ENCODE peak calls at places on chromosomes 6 and 20, in six cellular contexts. V, G, T, K, O and P are unnamed samples.
A peak's percentile ranks its signal among the peaks of the same experiment; 100 is the strongest.

GRCh38 chr6:26533532-26533931 is 4.6 kb upstream of the HMGN4 start:
- DNase-seq in T (no peak), G (no peak), V (no peak), O (no peak), K (no peak), P (no peak)

GRCh38 chr20:12687476-12687875 is 321.3 kb upstream of the SPTLC3 start:
- DNase-seq in O (no peak), T (no peak), K (no peak), G (no peak), V (no peak), P (no peak)

GRCh38 chr6:142152731-142153130 is 5.7 kb downstream of the VTA1 start:
- DNase-seq in G (no peak), O (no peak), K (no peak), V (no peak), T (no peak), P (no peak)

GRCh38 chr6:86916393-86916792 is 20.9 kb upstream of the HTR1E start:
- DNase-seq in T (no peak), K (no peak), V (no peak), O (no peak), G (no peak), P (no peak)

GRCh38 chr6:11324453-11325023 is 92.1 kb upstream of the NEDD9 start:
- DNase-seq in V (no peak), O (no peak), G (no peak), K (no peak), T (no peak), P (no peak)

GRCh38 chr20:15654208-15654649 is 919.0 kb downstream of the KIF16B start:
- DNase-seq in G (peak; percentile 62), V (peak; percentile 74), K (no peak), O (no peak), T (no peak), P (peak; percentile 59)

GRCh38 chr6:90611996-90612690 is 25.3 kb upstream of the MAP3K7 start:
- DNase-seq in T (no peak), K (no peak), V (peak; percentile 75), G (no peak), O (no peak), P (no peak)

GRCh38 chr6:54283877-54284860 is 24.1 kb upstream of the TINAG start:
- DNase-seq in K (no peak), O (no peak), G (no peak), T (no peak), V (no peak), P (no peak)

GRCh38 chr6:44172759-44173500 is 14.3 kb downstream of the CAPN11 start:
- DNase-seq in V (peak; percentile 88), K (peak; percentile 13), G (peak; percentile 87), O (peak; percentile 88), T (peak; percentile 92), P (peak; percentile 85)

GRCh38 chr20:12575352-12576095 is 433.2 kb upstream of the SPTLC3 start:
- DNase-seq in T (no peak), O (peak; percentile 79), G (no peak), K (peak; percentile 3), V (no peak), P (no peak)

GRCh38 chr6:53361549-53362031 is 12.8 kb upstream of the ELOVL5 start:
- DNase-seq in K (no peak), G (no peak), V (peak; percentile 38), T (no peak), O (no peak), P (no peak)

GRCh38 chr6:27617046-27617687 is 144.3 kb upstream of the ZNF184 start:
- DNase-seq in V (peak; percentile 51), G (no peak), K (no peak), O (no peak), T (no peak), P (peak; percentile 20)

GRCh38 chr20:10115021-10115420 is 80.2 kb downstream of the ANKEF1 start:
- DNase-seq in K (no peak), T (no peak), G (no peak), O (no peak), V (no peak), P (no peak)

GRCh38 chr20:50198211-50198666 is 7.6 kb downstream of the CEBPB start:
- DNase-seq in K (no peak), T (no peak), G (no peak), V (no peak), O (no peak), P (no peak)

GRCh38 chr6:118744261-118744941 is 93.0 kb upstream of the CEP85L start:
- DNase-seq in K (no peak), V (no peak), G (no peak), O (no peak), T (no peak), P (no peak)

GRCh38 chr6:70725817-70726413 is 58.2 kb downstream of the SMAP1 start:
- DNase-seq in T (no peak), K (no peak), G (no peak), O (no peak), V (no peak), P (peak; percentile 10)

GRCh38 chr6:140879861-140880260 is 1252.9 kb upstream of the GJE1 start:
- DNase-seq in O (no peak), G (no peak), T (no peak), K (no peak), V (no peak), P (no peak)

GRCh38 chr6:134819236-134819635 is 130.7 kb downstream of the ALDH8A1 start:
- DNase-seq in V (no peak), T (no peak), O (no peak), G (no peak), K (no peak), P (no peak)

GRCh38 chr6:48835421-48835958 is 627.6 kb downstream of the MMUT start:
- DNase-seq in O (no peak), G (no peak), K (no peak), V (no peak), T (no peak), P (no peak)

GRCh38 chr6:137076277-137077068 is 31.7 kb upstream of the IL20RA start:
- DNase-seq in T (peak; percentile 87), K (no peak), O (peak; percentile 63), G (peak; percentile 80), V (peak; percentile 78), P (peak; percentile 70)

GRCh38 chr6:37657117-37657886 is 40.4 kb downstream of the MDGA1 start:
- DNase-seq in O (no peak), V (no peak), G (no peak), T (no peak), K (no peak), P (no peak)

GRCh38 chr6:1524040-1524480 is 85.7 kb upstream of the FOXC1 start:
- DNase-seq in T (peak; percentile 84), V (peak; percentile 84), G (no peak), K (no peak), O (peak; percentile 77), P (no peak)

GRCh38 chr6:5941188-5941587 is 65.5 kb downstream of the NRN1 start:
- DNase-seq in T (no peak), V (no peak), G (no peak), K (no peak), O (no peak), P (no peak)

GRCh38 chr6:18237167-18237566 is 27.2 kb downstream of the DEK start:
- DNase-seq in K (no peak), O (no peak), T (no peak), G (no peak), V (no peak), P (no peak)

GRCh38 chr6:18240230-18240629 is 24.1 kb downstream of the DEK start:
- DNase-seq in K (no peak), V (no peak), T (no peak), G (no peak), O (no peak), P (no peak)

GRCh38 chr6:18235524-18235923 is 28.8 kb downstream of the DEK start:
- DNase-seq in K (no peak), O (no peak), G (no peak), T (no peak), V (no peak), P (no peak)

GRCh38 chr6:18234564-18234963 is 29.8 kb downstream of the DEK start:
- DNase-seq in G (no peak), K (no peak), T (no peak), O (no peak), V (no peak), P (no peak)
- H3K9me3 ChIP-seq in G (no peaks in the 10 kb centered on the region), K (no peaks in the 10 kb centered on the region), T (peaks cover 12% of the 10 kb centered on the region), O (peaks cover 36% of the 10 kb centered on the region), V (peaks cover 17% of the 10 kb centered on the region), P (no peaks in the 10 kb centered on the region)

GRCh38 chr20:11436113-11436890 is 481.4 kb upstream of the BTBD3 start:
- DNase-seq in T (no peak), V (no peak), K (no peak), O (no peak), G (no peak), P (no peak)
- H3K9me3 ChIP-seq in T (no peaks in the 10 kb centered on the region), V (no peaks in the 10 kb centered on the region), K (no peaks in the 10 kb centered on the region), O (peaks cover 17% of the 10 kb centered on the region), G (no peaks in the 10 kb centered on the region), P (peaks cover 12% of the 10 kb centered on the region)

GRCh38 chr6:162562041-162562440 is 165.5 kb downstream of the PRKN start:
- DNase-seq in V (no peak), O (no peak), G (no peak), T (peak; percentile 29), K (no peak), P (no peak)

GRCh38 chr6:162560891-162561290 is 166.7 kb downstream of the PRKN start:
- DNase-seq in O (no peak), V (no peak), T (no peak), G (no peak), K (no peak), P (no peak)
- H3K9me3 ChIP-seq in O (peaks cover 29% of the 10 kb centered on the region), V (peaks cover 7% of the 10 kb centered on the region), T (peaks cover 7% of the 10 kb centered on the region), G (no peaks in the 10 kb centered on the region), K (no peaks in the 10 kb centered on the region), P (no peaks in the 10 kb centered on the region)

GRCh38 chr20:60952861-60953260 is 299.2 kb upstream of the CDH4 start:
- DNase-seq in T (no peak), G (no peak), O (no peak), V (no peak), K (no peak), P (no peak)

GRCh38 chr20:60957621-60958020 is 294.4 kb upstream of the CDH4 start:
- DNase-seq in K (no peak), G (no peak), V (no peak), T (no peak), O (no peak), P (no peak)

GRCh38 chr20:60953311-60953710 is 298.8 kb upstream of the CDH4 start:
- DNase-seq in T (no peak), G (no peak), K (no peak), O (no peak), V (peak; percentile 45), P (no peak)

GRCh38 chr20:60955687-60956086 is 296.4 kb upstream of the CDH4 start:
- DNase-seq in T (no peak), K (no peak), G (no peak), O (no peak), V (no peak), P (no peak)

GRCh38 chr20:60956194-60956593 is 295.9 kb upstream of the CDH4 start:
- DNase-seq in V (no peak), O (no peak), G (no peak), K (no peak), T (no peak), P (no peak)
- H3K9me3 ChIP-seq in V (no peaks in the 10 kb centered on the region), O (no peaks in the 10 kb centered on the region), G (no peaks in the 10 kb centered on the region), K (no peaks in the 10 kb centered on the region), T (no peaks in the 10 kb centered on the region), P (no peaks in the 10 kb centered on the region)

GRCh38 chr6:23510778-23511510 is 615.1 kb upstream of the NRSN1 start:
- DNase-seq in T (no peak), K (no peak), O (no peak), G (no peak), V (peak; percentile 24), P (no peak)
- H3K9me3 ChIP-seq in T (no peaks in the 10 kb centered on the region), K (no peaks in the 10 kb centered on the region), O (no peaks in the 10 kb centered on the region), G (no peaks in the 10 kb centered on the region), V (no peaks in the 10 kb centered on the region), P (no peaks in the 10 kb centered on the region)

GRCh38 chr6:326896-327537 is 34.7 kb downstream of the DUSP22 start:
- DNase-seq in G (no peak), V (no peak), K (no peak), T (no peak), O (no peak), P (no peak)
- H3K9me3 ChIP-seq in G (peaks cover 3% of the 10 kb centered on the region), V (no peaks in the 10 kb centered on the region), K (no peaks in the 10 kb centered on the region), T (no peaks in the 10 kb centered on the region), O (no peaks in the 10 kb centered on the region), P (no peaks in the 10 kb centered on the region)